ENCODE peak calls at places on chromosomes 5 and 9, in ten cellular contexts. Z is GM12891, V is T-cell, I is GF-D8, K is brain pericyte, U is GM04503, A is lower lobe of right lung, H is left colon, P is NT2/D1, B is mammary epithelial cell. T is an unnamed sample.

GRCh38 chr9:71270554-71270953 is 149.1 kb upstream of the TRPM3 start:
- DNase-seq in Z (no peak), V (no peak), I (no peak), K (no peak), U (no peak), A (no peak), H (no peak), P (no peak), B (peak; percentile 40), T (no peak)

GRCh38 chr5:115069087-115069968 is 100.4 kb downstream of the TRIM36 start:
- DNase-seq in Z (no peak), V (no peak), I (no peak), K (no peak), U (peak; percentile 11), A (no peak), H (no peak), P (peak; percentile 30), B (peak; percentile 45), T (peak; percentile 7)

GRCh38 chr9:9752722-9753121 is 860.1 kb downstream of the PTPRD start:
- DNase-seq in Z (no peak), V (no peak), I (no peak), K (no peak), U (no peak), A (no peak), H (peak; percentile 51), P (no peak), B (no peak), T (no peak)

GRCh38 chr5:176833286-176833685 is 22.9 kb downstream of the UNC5A start:
- DNase-seq in Z (no peak), V (no peak), I (no peak), K (no peak), U (no peak), A (no peak), H (no peak), P (no peak), B (no peak), T (no peak)

GRCh38 chr5:146475190-146475801 is 28.2 kb downstream of the TCERG1 start:
- DNase-seq in Z (no peak), V (no peak), I (no peak), K (no peak), U (no peak), A (no peak), H (no peak), P (no peak), B (no peak), T (no peak)

GRCh38 chr9:69502671-69503301 is 169.4 kb downstream of the APBA1 start:
- DNase-seq in Z (no peak), V (no peak), I (no peak), K (no peak), U (peak; percentile 12), A (no peak), H (no peak), P (no peak), B (peak; percentile 4), T (peak; percentile 3)

GRCh38 chr9:133715866-133716563 is 22.1 kb downstream of the SARDH start:
- DNase-seq in Z (no peak), V (peak; percentile 33), I (no peak), K (no peak), U (no peak), A (no peak), H (peak; percentile 23), P (no peak), B (no peak), T (no peak)

GRCh38 chr5:107826311-107827000 is 155.7 kb upstream of the EFNA5 start:
- DNase-seq in Z (no peak), V (no peak), I (no peak), K (no peak), U (no peak), A (no peak), H (no peak), P (peak; percentile 36), B (no peak), T (no peak)

GRCh38 chr5:35024911-35025510 is 22.7 kb downstream of the AGXT2 start:
- DNase-seq in Z (no peak), V (no peak), I (no peak), K (no peak), U (no peak), A (no peak), H (no peak), P (no peak), B (no peak), T (no peak)

GRCh38 chr5:60489377-60489776 is 210.6 kb downstream of the DEPDC1B start:
- DNase-seq in Z (no peak), V (no peak), I (no peak), K (no peak), U (no peak), A (no peak), H (no peak), P (no peak), B (no peak), T (no peak)

GRCh38 chr9:87118594-87118993 is 171.3 kb upstream of the GAS1 start:
- DNase-seq in Z (no peak), V (no peak), I (no peak), K (no peak), U (no peak), A (no peak), H (no peak), P (no peak), B (no peak), T (no peak)

GRCh38 chr5:150595466-150596031 is 44.9 kb upstream of the SYNPO start:
- DNase-seq in Z (no peak), V (no peak), I (no peak), K (no peak), U (no peak), A (no peak), H (no peak), P (no peak), B (no peak), T (no peak)

GRCh38 chr9:84677080-84677479 is 7.6 kb downstream of the NTRK2 start:
- DNase-seq in Z (no peak), V (no peak), I (no peak), K (no peak), U (no peak), A (no peak), H (no peak), P (no peak), B (no peak), T (no peak)

GRCh38 chr5:135190345-135191083 is 156.5 kb upstream of the PITX1 start:
- DNase-seq in Z (no peak), V (no peak), I (no peak), K (no peak), U (no peak), A (no peak), H (no peak), P (no peak), B (no peak), T (no peak)

GRCh38 chr9:21104787-21105186 is 27.0 kb upstream of the IFNB1 start:
- DNase-seq in Z (no peak), V (no peak), I (peak; percentile 62), K (no peak), U (no peak), A (no peak), H (no peak), P (no peak), B (no peak), T (no peak)

GRCh38 chr5:117691364-117691763 is 1116.7 kb upstream of the SEMA6A start:
- DNase-seq in Z (no peak), V (no peak), I (no peak), K (no peak), U (no peak), A (no peak), H (no peak), P (no peak), B (no peak), T (no peak)

GRCh38 chr5:168314735-168315411 is 23.4 kb downstream of the WWC1 start:
- DNase-seq in Z (no peak), V (no peak), I (no peak), K (no peak), U (peak; percentile 84), A (peak; percentile 82), H (peak; percentile 95), P (no peak), B (peak; percentile 93), T (peak; percentile 64)

GRCh38 chr5:10520716-10521115 is 43.2 kb upstream of the ANKRD33B start:
- DNase-seq in Z (no peak), V (no peak), I (no peak), K (no peak), U (no peak), A (no peak), H (no peak), P (no peak), B (no peak), T (no peak)

GRCh38 chr5:7878381-7878873 is 9.5 kb downstream of the MTRR start:
- DNase-seq in Z (peak; percentile 16), V (no peak), I (peak; percentile 83), K (no peak), U (peak; percentile 19), A (no peak), H (no peak), P (no peak), B (peak; percentile 87), T (no peak)

GRCh38 chr5:151104795-151105194 is 24.0 kb upstream of the TNIP1 start:
- DNase-seq in Z (no peak), V (no peak), I (no peak), K (no peak), U (peak; percentile 86), A (no peak), H (peak; percentile 66), P (no peak), B (no peak), T (peak; percentile 92)

GRCh38 chr5:98110791-98111190 is 662.7 kb upstream of the RGMB start:
- DNase-seq in Z (no peak), V (no peak), I (no peak), K (no peak), U (no peak), A (no peak), H (no peak), P (no peak), B (no peak), T (no peak)

GRCh38 chr5:74514888-74515551 is 125.5 kb downstream of the ENC1 start:
- DNase-seq in Z (no peak), V (no peak), I (no peak), K (no peak), U (no peak), A (no peak), H (no peak), P (no peak), B (no peak), T (no peak)

GRCh38 chr5:127723571-127723970 is 20.4 kb downstream of the CCDC192 start:
- DNase-seq in Z (no peak), V (no peak), I (peak; percentile 73), K (peak; percentile 68), U (no peak), A (peak; percentile 51), H (no peak), P (no peak), B (no peak), T (no peak)

GRCh38 chr9:125820100-125820804 is 73.1 kb downstream of the PBX3 start:
- DNase-seq in Z (no peak), V (no peak), I (no peak), K (no peak), U (no peak), A (no peak), H (no peak), P (no peak), B (no peak), T (no peak)

GRCh38 chr9:72441296-72442211 is 76.5 kb upstream of the ZFAND5 start:
- DNase-seq in Z (no peak), V (no peak), I (no peak), K (no peak), U (no peak), A (no peak), H (no peak), P (peak; percentile 56), B (peak; percentile 66), T (no peak)

GRCh38 chr9:21153688-21154608 is 12.3 kb upstream of the IFNW1 start:
- DNase-seq in Z (no peak), V (no peak), I (peak; percentile 56), K (peak; percentile 5), U (no peak), A (peak; percentile 38), H (no peak), P (peak; percentile 22), B (peak; percentile 35), T (no peak)

GRCh38 chr9:23590601-23591000 is 235.4 kb downstream of the ELAVL2 start:
- DNase-seq in Z (no peak), V (no peak), I (no peak), K (no peak), U (no peak), A (no peak), H (no peak), P (no peak), B (peak; percentile 60), T (no peak)

GRCh38 chr9:116322521-116322920 is 168.9 kb downstream of the PAPPA start:
- DNase-seq in Z (no peak), V (no peak), I (no peak), K (no peak), U (peak; percentile 25), A (no peak), H (no peak), P (no peak), B (no peak), T (no peak)

T was measured in GM04504.